ENCODE peak calls at places on chromosomes 12 and 14, in nine cellular contexts. D is Peyer's patch, G is mammary epithelial cell, Q is Panc1, F is cardiac muscle cell, E is right lobe of liver, W is prostate gland, J is tibial nerve, P is tibial artery. T is an unnamed sample.

GRCh38 chr14:52055215-52055614 is 13.6 kb downstream of the NID2 start:
- DNase-seq in Q (no peak), G (no peak), W (no peak), J (no peak), D (no peak), E (no peak), F (no peak), P (no peak), T (no peak)

GRCh38 chr12:65822732-65823480 is 1.4 kb upstream of the HMGA2 start:
- DNase-seq in D (peak; percentile 63), W (no peak), E (no peak), Q (peak; percentile 55), P (no peak), J (no peak), G (peak; percentile 67), F (peak; percentile 81), T (peak; percentile 55)

GRCh38 chr12:42810006-42810405 is 220.5 kb upstream of the PRICKLE1 start:
- DNase-seq in E (no peak), P (no peak), F (no peak), G (no peak), W (no peak), D (no peak), Q (no peak), J (no peak), T (no peak)

GRCh38 chr14:35993512-35993960 is 167.4 kb downstream of the BRMS1L start:
- DNase-seq in W (no peak), J (no peak), F (no peak), E (no peak), Q (no peak), P (no peak), G (no peak), D (no peak), T (no peak)

GRCh38 chr14:34461334-34462131 is 507 bp downstream of the SPTSSA start:
- DNase-seq in Q (no peak), P (peak; percentile 63), F (peak; percentile 60), W (peak; percentile 43), J (peak; percentile 44), G (peak; percentile 42), D (peak; percentile 72), E (peak; percentile 72), T (peak; percentile 60)

GRCh38 chr14:22194669-22195068 is 394.4 kb downstream of the DAD1 start:
- DNase-seq in E (no peak), P (no peak), F (no peak), D (no peak), Q (no peak), W (no peak), G (no peak), J (no peak), T (no peak)

GRCh38 chr12:118645219-118645618 is 268.9 kb downstream of the SUDS3 start:
- DNase-seq in J (no peak), Q (no peak), F (no peak), D (no peak), G (no peak), W (no peak), E (peak; percentile 54), P (no peak), T (no peak)

GRCh38 chr12:112191840-112192321 is 66.5 kb downstream of the TRAFD1 start:
- DNase-seq in E (no peak), J (no peak), W (peak; percentile 74), G (peak; percentile 56), D (no peak), Q (no peak), F (peak; percentile 18), P (no peak), T (no peak)

GRCh38 chr12:219891-220352 is 6.0 kb upstream of the SLC6A12 start:
- DNase-seq in E (peak; percentile 72), F (peak; percentile 51), W (no peak), P (peak; percentile 53), Q (peak; percentile 17), J (peak; percentile 55), D (peak; percentile 80), G (no peak), T (peak; percentile 90)

GRCh38 chr14:91398707-91399106 is 18.9 kb downstream of the CCDC88C start:
- DNase-seq in W (no peak), E (no peak), D (no peak), G (no peak), J (no peak), F (no peak), P (no peak), Q (no peak), T (no peak)

GRCh38 chr12:4134833-4135597 is 138.5 kb upstream of the CCND2 start:
- DNase-seq in E (peak; percentile 14), W (no peak), J (no peak), G (no peak), F (no peak), D (no peak), Q (no peak), P (no peak), T (no peak)

GRCh38 chr12:124913474-124914391 is 717 bp downstream of the UBC start:
- DNase-seq in D (peak; percentile 95), J (peak; percentile 83), F (peak; percentile 78), P (peak; percentile 84), E (peak; percentile 90), Q (no peak), G (peak; percentile 86), W (peak; percentile 93), T (peak; percentile 96)

GRCh38 chr14:71086571-71086970 is 179.3 kb downstream of the PCNX1 start:
- DNase-seq in Q (no peak), E (no peak), G (no peak), J (no peak), D (no peak), F (no peak), W (no peak), P (no peak), T (no peak)

GRCh38 chr14:47365248-47365647 is 310.2 kb downstream of the MDGA2 start:
- DNase-seq in Q (no peak), W (no peak), E (no peak), F (no peak), G (no peak), P (no peak), D (no peak), J (no peak), T (no peak)

GRCh38 chr14:63928744-63929174 is 76.0 kb downstream of the SYNE2 start:
- DNase-seq in J (no peak), F (peak; percentile 57), E (no peak), Q (no peak), P (no peak), D (no peak), W (no peak), G (no peak), T (no peak)

DNA sequence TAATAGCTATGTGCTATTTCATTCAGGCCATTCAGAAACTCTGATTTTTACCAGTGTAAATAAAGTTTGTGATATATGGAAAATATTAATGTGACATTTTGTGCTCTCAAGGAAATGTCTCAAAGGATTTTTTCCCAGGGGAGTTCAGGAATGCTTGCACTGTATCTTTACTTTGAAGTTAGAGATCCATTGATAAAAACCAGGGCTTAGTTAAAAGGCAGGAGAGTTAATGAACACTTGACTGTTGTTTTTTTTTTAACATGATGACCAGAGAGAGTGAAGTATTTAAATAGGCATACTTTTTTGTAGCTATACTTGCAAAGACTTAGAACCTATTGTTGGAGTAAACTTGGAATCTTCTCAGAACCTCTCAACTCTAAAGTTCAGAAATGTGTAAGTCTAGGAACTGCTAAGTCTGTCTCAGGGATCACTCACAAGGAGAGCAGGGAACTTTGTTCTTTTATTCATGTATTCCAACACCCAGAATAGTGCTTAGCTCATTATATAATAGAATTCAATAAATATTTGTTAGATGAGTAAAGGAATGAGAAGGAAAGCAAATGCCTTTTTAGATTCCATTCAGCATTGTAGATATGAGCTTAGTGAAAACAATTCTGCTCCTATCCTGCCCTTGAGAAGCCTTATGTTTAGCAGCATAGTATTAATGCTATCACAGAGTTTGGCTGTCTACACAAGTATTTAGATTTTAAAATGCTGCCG is 117.5 kb downstream of the DAAM1 start:
- DNase-seq in E (no peak), G (no peak), F (peak; percentile 54), W (no peak), J (no peak), Q (no peak), D (no peak), P (no peak), T (no peak)
- H3K27ac ChIP-seq in E (no peak overlapping the region), G (peak overlapping the region; percentile 81), F (peak overlapping the region; percentile 70), W (no peak overlapping the region), J (no peak overlapping the region), Q (no peak overlapping the region), D (no peak overlapping the region), P (peak overlapping the region; percentile 51), T (no peak overlapping the region)

DNA sequence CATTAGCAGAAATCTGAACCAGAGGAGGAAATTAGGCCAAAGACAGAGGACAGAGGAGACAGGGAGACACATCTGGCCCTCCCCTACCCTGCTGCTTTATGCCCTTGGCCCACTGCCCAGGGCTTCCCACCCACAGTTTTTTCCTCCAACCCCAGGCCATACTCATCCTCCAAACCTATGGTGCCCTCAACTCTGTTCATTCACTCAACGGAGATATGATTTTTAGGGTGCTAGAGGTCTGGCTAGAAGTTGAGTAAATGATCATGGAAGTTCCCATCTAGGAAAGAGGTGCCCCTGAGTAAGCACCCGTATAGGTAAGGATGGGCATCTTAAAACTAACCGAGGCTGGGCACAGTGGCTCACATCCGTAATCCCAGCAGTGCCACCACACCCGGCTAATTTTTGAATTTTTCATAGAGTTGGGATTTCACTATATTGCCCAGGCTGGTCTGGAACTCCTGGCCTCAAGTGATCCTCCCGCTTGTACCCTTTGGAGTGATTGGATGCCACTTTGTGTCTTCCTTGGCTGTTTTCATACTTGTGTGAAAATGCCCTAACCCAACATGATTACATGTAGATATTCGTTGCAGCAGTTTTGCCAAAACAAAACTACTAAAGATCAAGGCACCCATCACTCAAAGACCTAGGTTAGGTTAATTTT is 4.4 kb downstream of the KRT18 start:
- DNase-seq in W (no peak), F (no peak), P (no peak), G (no peak), J (no peak), E (no peak), D (no peak), Q (no peak), T (no peak)
- H3K27me3 ChIP-seq in W (no peaks in the 10 kb centered on the region), F (no peaks in the 10 kb centered on the region), P (peaks cover 14% of the 10 kb centered on the region), G (no peaks in the 10 kb centered on the region), J (no peaks in the 10 kb centered on the region), E (no peaks in the 10 kb centered on the region), D (no peaks in the 10 kb centered on the region), Q (no peaks in the 10 kb centered on the region), T (peaks cover 18% of the 10 kb centered on the region)

DNA sequence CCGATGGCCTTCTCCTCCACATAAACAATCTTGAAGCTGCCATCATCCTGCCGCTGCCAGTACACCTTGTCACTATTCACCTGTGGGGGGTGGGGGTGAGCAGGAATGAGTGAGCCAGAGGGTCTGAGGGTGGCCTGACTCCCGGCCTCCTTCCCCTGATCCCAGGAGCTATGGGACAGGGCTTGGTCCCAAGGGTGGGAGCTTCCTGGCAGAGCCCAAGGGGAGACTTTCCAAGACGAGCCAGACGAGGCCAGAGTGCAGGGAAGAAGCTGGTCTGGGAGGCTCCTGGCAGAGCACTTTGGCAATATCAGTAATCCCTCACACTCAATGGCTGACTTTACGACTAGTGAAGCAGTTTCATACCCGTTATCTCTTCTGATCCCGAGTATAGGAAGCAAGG is 7.5 kb downstream of the TGM1 start:
- DNase-seq in P (no peak), J (no peak), W (no peak), G (no peak), D (no peak), Q (no peak), E (no peak), F (no peak), T (no peak)
- TF ChIP-seq CTCF in P (no peak), J (no peak), W (no peak), G (no peak), D (no peak), Q (no peak), E (no peak), F (no peak), T (no peak)

DNA sequence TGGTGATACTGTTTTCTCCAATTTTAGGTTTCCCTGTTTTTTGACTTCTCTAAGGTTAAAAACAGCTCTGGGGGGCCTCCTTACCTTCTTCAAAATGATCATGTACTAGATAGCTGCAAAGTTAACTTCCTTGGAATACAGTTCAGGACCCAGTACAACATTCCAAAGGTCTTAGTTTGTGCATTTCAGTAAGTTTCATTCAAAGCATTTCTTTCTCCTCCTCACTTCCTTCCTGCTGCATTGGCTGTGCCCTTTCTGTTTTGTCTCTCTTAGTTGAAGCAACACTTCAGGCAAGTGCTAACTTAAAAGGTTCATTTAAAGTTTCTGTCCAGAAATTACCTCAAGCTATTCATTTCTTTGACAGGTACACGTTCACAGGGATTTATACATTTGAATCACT is 95.7 kb downstream of the SCN8A start:
- DNase-seq in E (no peak), J (no peak), F (peak; percentile 48), W (no peak), D (no peak), P (no peak), Q (no peak), G (no peak), T (no peak)
- H3K27ac ChIP-seq in E (no peak overlapping the region), J (no peak overlapping the region), F (no peak overlapping the region), W (no peak overlapping the region), D (no peak overlapping the region), P (no peak overlapping the region), Q (no peak overlapping the region), G (no peak overlapping the region), T (no peak overlapping the region)

T was measured in left lung.